ENCODE peak calls at places on chromosomes 1 and 21, in four cellular contexts. H, A, D and I are unnamed samples.
A peak's percentile ranks its signal among the peaks of the same experiment; 100 is the strongest.

GRCh38 chr1:205270764-205271163 is 43.0 kb downstream of the TMCC2 start:
- DNase-seq in H (no peak), A (no peak), D (no peak), I (no peak)

GRCh38 chr1:60427701-60428100 is 354.1 kb upstream of the C1orf87 start:
- DNase-seq in H (no peak), A (no peak), D (no peak), I (no peak)

GRCh38 chr1:6157528-6158174 is 22.5 kb downstream of the CHD5 start:
- DNase-seq in H (no peak), A (peak; percentile 83), D (no peak), I (peak; percentile 22)

GRCh38 chr1:156502749-156503671 is 2.4 kb upstream of the MEF2D start:
- DNase-seq in H (peak; percentile 84), A (peak; percentile 94), D (no peak), I (peak; percentile 84)

GRCh38 chr1:228463559-228464455 is 23.4 kb upstream of the RNF187 start:
- DNase-seq in H (no peak), A (peak; percentile 87), D (peak; percentile 69), I (peak; percentile 53)

GRCh38 chr21:45535341-45536081 is 6.7 kb downstream of the SLC19A1 start:
- DNase-seq in H (peak; percentile 24), A (peak; percentile 51), D (peak; percentile 7), I (peak; percentile 60)

GRCh38 chr1:160904783-160905616 is 20.0 kb upstream of the ITLN1 start:
- DNase-seq in H (no peak), A (no peak), D (no peak), I (no peak)

GRCh38 chr1:169989246-169989645 is 85.2 kb downstream of the KIFAP3 start:
- DNase-seq in H (no peak), A (no peak), D (no peak), I (no peak)

GRCh38 chr1:116426401-116426800 is 53.4 kb downstream of the ATP1A1 start:
- DNase-seq in H (no peak), A (no peak), D (no peak), I (no peak)

GRCh38 chr1:37817481-37817880 is 9.5 kb upstream of the YRDC start:
- DNase-seq in H (peak; percentile 33), A (peak; percentile 70), D (no peak), I (peak; percentile 83)

GRCh38 chr1:32963746-32964460 is 706 bp downstream of the RNF19B start:
- DNase-seq in H (peak; percentile 51), A (peak; percentile 88), D (peak; percentile 37), I (peak; percentile 86)

GRCh38 chr1:89483010-89483756 is 41.4 kb upstream of the LRRC8B start:
- DNase-seq in H (peak; percentile 50), A (peak; percentile 87), D (peak; percentile 69), I (peak; percentile 84)

GRCh38 chr21:32554832-32555436 is 30.4 kb downstream of the TCP10L start:
- DNase-seq in H (no peak), A (no peak), D (no peak), I (no peak)

GRCh38 chr1:48765335-48765734 is 11.4 kb downstream of the BEND5 start:
- DNase-seq in H (no peak), A (no peak), D (no peak), I (no peak)

GRCh38 chr1:112714313-112715263 is 544 bp downstream of the PPM1J start:
- DNase-seq in H (no peak), A (peak; percentile 78), D (no peak), I (peak; percentile 77)

GRCh38 chr21:28615276-28615675 is 377.4 kb downstream of the LTN1 start:
- DNase-seq in H (no peak), A (no peak), D (no peak), I (no peak)

GRCh38 chr1:38000233-38000528 is 5.1 kb downstream of the FHL3 start:
- DNase-seq in H (no peak), A (no peak), D (no peak), I (no peak)

GRCh38 chr1:27572019-27572678 is 31.8 kb downstream of the AHDC1 start:
- DNase-seq in H (peak; percentile 16), A (peak; percentile 83), D (no peak), I (no peak)

GRCh38 chr1:46488343-46489168 is 1.1 kb upstream of the DMBX1 start:
- DNase-seq in H (no peak), A (peak; percentile 82), D (no peak), I (peak; percentile 40)

GRCh38 chr21:42419845-42420244 is 16.1 kb downstream of the UBASH3A start:
- DNase-seq in H (no peak), A (no peak), D (no peak), I (no peak)

GRCh38 chr1:59699227-59699847 is 115.4 kb upstream of the HOOK1 start:
- DNase-seq in H (no peak), A (no peak), D (no peak), I (no peak)

GRCh38 chr1:18765725-18766124 is 93.7 kb downstream of the TAS1R2 start:
- DNase-seq in H (no peak), A (no peak), D (no peak), I (no peak)

GRCh38 chr21:9837946-9838801 is 683.2 kb upstream of the TPTE start:
- DNase-seq in H (no peak), A (no peak), D (no peak), I (no peak)

GRCh38 chr1:55338448-55338820 is 123.3 kb upstream of the USP24 start:
- DNase-seq in H (no peak), A (peak; percentile 80), D (no peak), I (no peak)
- H3K4me1 ChIP-seq in H (no peaks in the 10 kb centered on the region), A (no peaks in the 10 kb centered on the region), D (no peaks in the 10 kb centered on the region), I (peaks cover under 1% of the 10 kb centered on the region)

GRCh38 chr1:39110325-39110851 is 84.2 kb downstream of the NDUFS5 start:
- DNase-seq in H (no peak), A (no peak), D (no peak), I (no peak)
- H3K4me1 ChIP-seq in H (peaks cover 71% of the 10 kb centered on the region), A (peaks cover 13% of the 10 kb centered on the region), D (no peaks in the 10 kb centered on the region), I (peaks cover 8% of the 10 kb centered on the region)

GRCh38 chr1:39954870-39955546 is at the start of gene MFSD2A:
- DNase-seq in H (peak; percentile 93), A (peak; percentile 98), D (peak; percentile 92), I (peak; percentile 97)

GRCh38 chr1:39952359-39953110 is 2.4 kb upstream of the MFSD2A start:
- DNase-seq in H (no peak), A (no peak), D (no peak), I (peak; percentile 56)

GRCh38 chr1:39954261-39954869 is 580 bp upstream of the MFSD2A start:
- DNase-seq in H (no peak), A (no peak), D (no peak), I (peak; percentile 74)

GRCh38 chr1:39949891-39950290 is 5.1 kb upstream of the MFSD2A start:
- DNase-seq in H (no peak), A (no peak), D (no peak), I (no peak)

DNA sequence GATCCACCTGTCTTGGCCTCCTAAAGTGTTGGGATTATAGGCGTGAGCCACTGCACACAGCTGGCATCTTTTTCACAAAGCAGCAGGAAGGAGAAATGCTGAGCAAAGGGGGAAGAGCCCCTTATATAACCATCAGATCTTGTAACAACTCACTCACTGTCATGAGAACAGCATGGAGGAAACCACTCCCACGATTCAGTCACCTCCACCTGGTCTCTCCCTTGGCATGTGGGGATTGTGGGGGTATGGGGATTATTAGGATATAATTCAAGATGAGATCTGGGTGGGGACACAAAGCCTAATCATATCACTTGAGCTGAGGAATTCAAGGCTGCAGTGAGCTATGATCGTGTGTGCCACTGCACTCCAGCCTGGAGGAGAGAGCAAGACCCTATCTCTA is 3.0 kb upstream of the MFSD2A start:
- DNase-seq in H (no peak), A (no peak), D (no peak), I (no peak)
- H3K4me1 ChIP-seq in H (peaks cover 50% of the 10 kb centered on the region), A (no peaks in the 10 kb centered on the region), D (no peaks in the 10 kb centered on the region), I (no peaks in the 10 kb centered on the region)

GRCh38 chr1:10708807-10709523 is 87.5 kb downstream of the CASZ1 start:
- DNase-seq in H (no peak), A (no peak), D (no peak), I (peak; percentile 28)

GRCh38 chr1:10713614-10714013 is 82.8 kb downstream of the CASZ1 start:
- DNase-seq in H (no peak), A (no peak), D (no peak), I (no peak)

GRCh38 chr1:10709646-10710045 is 86.8 kb downstream of the CASZ1 start:
- DNase-seq in H (no peak), A (no peak), D (no peak), I (peak; percentile 55)

GRCh38 chr1:10712568-10712967 is 83.9 kb downstream of the CASZ1 start:
- DNase-seq in H (no peak), A (no peak), D (no peak), I (peak; percentile 23)

DNA sequence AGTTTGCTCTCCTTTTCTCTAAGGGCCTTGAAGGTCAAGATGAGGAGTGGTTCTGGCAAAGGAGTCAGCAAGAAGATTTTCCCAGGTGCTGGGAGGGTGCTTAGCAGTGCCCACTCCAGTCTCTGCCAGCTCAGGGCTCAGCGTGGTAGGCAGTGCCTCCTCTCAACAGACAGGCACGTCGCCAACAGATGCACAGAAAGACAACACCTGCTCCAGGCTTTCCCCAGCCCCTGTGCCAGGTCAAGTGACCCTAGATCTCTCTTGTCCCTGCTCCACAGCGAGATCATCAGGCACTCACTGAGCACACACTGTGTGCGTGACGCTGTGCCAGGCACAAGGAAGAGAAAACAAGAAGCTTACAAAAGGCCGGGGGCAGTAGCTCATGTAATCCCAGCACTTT is 86.0 kb downstream of the CASZ1 start:
- DNase-seq in H (no peak), A (no peak), D (no peak), I (peak; percentile 59)
- H3K4me1 ChIP-seq in H (peaks cover 80% of the 10 kb centered on the region), A (no peaks in the 10 kb centered on the region), D (no peaks in the 10 kb centered on the region), I (peaks cover 8% of the 10 kb centered on the region)

GRCh38 chr1:87786861-87787548 is 458.3 kb downstream of the LMO4 start:
- DNase-seq in H (no peak), A (no peak), D (no peak), I (no peak)
- H3K4me1 ChIP-seq in H (no peaks in the 10 kb centered on the region), A (peaks cover 24% of the 10 kb centered on the region), D (no peaks in the 10 kb centered on the region), I (no peaks in the 10 kb centered on the region)

GRCh38 chr1:234981758-234982157 is 146.9 kb downstream of the TOMM20 start:
- DNase-seq in H (no peak), A (no peak), D (no peak), I (no peak)
- H3K4me1 ChIP-seq in H (peaks cover 78% of the 10 kb centered on the region), A (peaks cover 7% of the 10 kb centered on the region), D (peaks cover 19% of the 10 kb centered on the region), I (peaks cover 37% of the 10 kb centered on the region)